ENCODE peak calls at places on chromosome 3, in seven cellular contexts. One of them, this sample, is unnamed.

GRCh38 chr3:129625071-129625874 is 18.8 kb upstream of the PLXND1 start:
- DNase-seq in mesendoderm: no peak
- DNase-seq in mesenchymal stem cell: peak
- DNase-seq in neuronal stem cell: no peak
- DNase-seq in IMR-90: no peak
- DNase-seq in H1: peak
- DNase-seq in trophoblast cell: no peak
- DNase-seq in this sample: peak

GRCh38 chr3:127097516-127097915 is 95.4 kb upstream of the PRR23E start:
- DNase-seq in mesendoderm: no peak
- DNase-seq in mesenchymal stem cell: no peak
- DNase-seq in neuronal stem cell: no peak
- DNase-seq in IMR-90: no peak
- DNase-seq in H1: no peak
- DNase-seq in trophoblast cell: no peak
- DNase-seq in this sample: no peak

GRCh38 chr3:160038862-160039562 is 50.4 kb downstream of the IL12A start:
- DNase-seq in mesendoderm: peak
- DNase-seq in mesenchymal stem cell: peak
- DNase-seq in neuronal stem cell: peak
- DNase-seq in IMR-90: no peak
- DNase-seq in H1: peak
- DNase-seq in trophoblast cell: no peak
- DNase-seq in this sample: peak

GRCh38 chr3:149251186-149251585 is 29.6 kb upstream of the CP start:
- DNase-seq in mesendoderm: no peak
- DNase-seq in mesenchymal stem cell: no peak
- DNase-seq in neuronal stem cell: no peak
- DNase-seq in IMR-90: no peak
- DNase-seq in H1: no peak
- DNase-seq in trophoblast cell: no peak
- DNase-seq in this sample: no peak

GRCh38 chr3:113736548-113737089 is 9.4 kb downstream of the NAA50 start:
- DNase-seq in mesendoderm: peak
- DNase-seq in mesenchymal stem cell: peak
- DNase-seq in neuronal stem cell: peak
- DNase-seq in IMR-90: peak
- DNase-seq in H1: no peak
- DNase-seq in trophoblast cell: peak
- DNase-seq in this sample: no peak

GRCh38 chr3:171204942-171205341 is 178.4 kb upstream of the SLC2A2 start:
- DNase-seq in mesendoderm: no peak
- DNase-seq in mesenchymal stem cell: no peak
- DNase-seq in neuronal stem cell: no peak
- DNase-seq in IMR-90: no peak
- DNase-seq in H1: no peak
- DNase-seq in trophoblast cell: no peak
- DNase-seq in this sample: no peak

GRCh38 chr3:95923496-95924210 is 890.7 kb upstream of the EPHA6 start:
- DNase-seq in mesendoderm: peak
- DNase-seq in mesenchymal stem cell: peak
- DNase-seq in neuronal stem cell: no peak
- DNase-seq in IMR-90: peak
- DNase-seq in H1: no peak
- DNase-seq in trophoblast cell: peak
- DNase-seq in this sample: no peak

GRCh38 chr3:158574646-158575045 is 3.7 kb downstream of the MLF1 start:
- DNase-seq in mesendoderm: no peak
- DNase-seq in mesenchymal stem cell: no peak
- DNase-seq in neuronal stem cell: no peak
- DNase-seq in IMR-90: no peak
- DNase-seq in H1: no peak
- DNase-seq in trophoblast cell: no peak
- DNase-seq in this sample: no peak

GRCh38 chr3:49554639-49555265 is 475 bp downstream of the BSN start:
- DNase-seq in mesendoderm: peak
- DNase-seq in mesenchymal stem cell: peak
- DNase-seq in neuronal stem cell: peak
- DNase-seq in IMR-90: peak
- DNase-seq in H1: peak
- DNase-seq in trophoblast cell: peak
- DNase-seq in this sample: peak

DNA sequence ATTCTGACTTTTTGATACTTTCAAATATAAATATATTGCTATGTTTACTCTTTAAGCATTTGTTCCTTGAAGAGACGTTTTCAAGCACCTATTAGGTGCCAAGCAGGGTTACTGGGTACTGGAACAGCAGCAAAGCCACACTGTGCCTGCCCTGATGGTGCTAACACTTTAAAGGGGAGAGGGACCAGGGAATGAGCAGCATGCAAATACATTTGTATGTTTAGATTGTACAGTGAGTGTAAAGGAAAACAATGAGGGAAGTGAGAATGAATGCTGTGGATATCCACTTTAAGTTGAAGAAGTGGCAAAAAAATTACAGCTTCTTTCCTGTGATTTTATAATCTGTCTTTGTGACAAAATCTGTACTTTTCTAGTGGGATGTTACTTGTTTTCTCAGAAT is 400.2 kb upstream of the ATP11B start:
- DNase-seq in mesendoderm: no peak
- DNase-seq in mesenchymal stem cell: no peak
- DNase-seq in neuronal stem cell: no peak
- DNase-seq in IMR-90: no peak
- DNase-seq in H1: no peak
- DNase-seq in trophoblast cell: no peak
- DNase-seq in this sample: no peak
- H2AK5ac ChIP-seq in mesendoderm: no peak
- H2AK5ac ChIP-seq in mesenchymal stem cell: no peak
- H2AK5ac ChIP-seq in neuronal stem cell: no peak
- H2AK5ac ChIP-seq in IMR-90: no peak
- H2AK5ac ChIP-seq in H1: no peak
- H2AK5ac ChIP-seq in trophoblast cell: no peak
- H2AK5ac ChIP-seq in this sample: no peak

DNA sequence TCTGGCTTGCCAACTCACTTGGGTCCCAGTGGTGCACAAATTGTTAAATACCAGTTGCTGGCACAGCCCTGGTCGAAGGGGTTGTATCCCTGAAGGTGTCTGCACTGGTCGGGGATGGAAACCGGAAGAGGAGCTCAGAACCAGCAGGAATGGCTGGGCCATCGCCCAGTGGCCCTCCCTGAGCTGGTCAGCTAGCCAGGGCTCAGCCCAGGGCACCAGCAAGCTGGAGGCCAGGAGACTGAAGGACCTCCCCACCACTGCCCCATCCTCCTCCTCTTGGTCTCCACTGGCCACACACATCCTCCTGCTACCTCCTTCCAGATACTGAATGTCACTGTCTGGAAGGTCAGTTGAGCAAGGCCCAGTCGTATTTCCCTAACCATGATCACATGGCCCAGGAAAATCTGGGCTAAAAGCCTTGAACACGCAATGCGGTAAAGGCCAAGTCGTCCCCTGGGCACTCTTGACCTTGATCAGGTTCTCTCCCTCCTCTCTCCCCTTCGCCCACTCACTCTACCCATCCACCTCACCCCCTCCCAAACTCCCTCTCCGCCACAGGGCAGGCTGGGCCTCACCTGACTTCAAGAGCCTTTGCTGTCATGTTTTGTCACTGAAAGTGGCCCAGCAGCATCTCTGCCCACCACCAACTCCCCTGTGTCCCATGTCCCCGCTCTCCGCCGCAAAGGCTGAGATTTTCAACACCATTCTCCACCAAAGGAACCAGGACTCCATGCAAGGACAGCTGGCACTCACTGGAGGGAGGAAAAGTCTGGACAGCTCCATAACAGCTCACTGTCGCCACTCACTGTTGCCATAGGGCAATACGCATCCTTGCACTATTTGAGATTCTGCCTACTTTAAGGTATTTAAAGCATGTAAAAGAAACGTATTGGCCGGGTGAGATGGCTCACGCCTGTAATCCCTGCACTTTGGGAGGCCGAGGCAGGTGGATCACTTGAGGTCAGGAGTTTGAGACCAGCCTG is 12.1 kb downstream of the ZDHHC19 start:
- DNase-seq in mesendoderm: peak
- DNase-seq in mesenchymal stem cell: no peak
- DNase-seq in neuronal stem cell: no peak
- DNase-seq in IMR-90: no peak
- DNase-seq in H1: no peak
- DNase-seq in trophoblast cell: no peak
- DNase-seq in this sample: no peak
- H4K8ac ChIP-seq in mesendoderm: no peak
- H4K8ac ChIP-seq in mesenchymal stem cell: no peak
- H4K8ac ChIP-seq in neuronal stem cell: peak
- H4K8ac ChIP-seq in IMR-90: no peak
- H4K8ac ChIP-seq in H1: peak
- H4K8ac ChIP-seq in trophoblast cell: no peak
- H4K8ac ChIP-seq in this sample: no peak

GRCh38 chr3:7720649-7721048 is 781.0 kb upstream of the LMCD1 start:
- DNase-seq in mesendoderm: no peak
- DNase-seq in mesenchymal stem cell: no peak
- DNase-seq in neuronal stem cell: no peak
- DNase-seq in IMR-90: no peak
- DNase-seq in H1: no peak
- DNase-seq in trophoblast cell: no peak
- DNase-seq in this sample: no peak
- H2AK5ac ChIP-seq in mesendoderm: no peak
- H2AK5ac ChIP-seq in mesenchymal stem cell: no peak
- H2AK5ac ChIP-seq in neuronal stem cell: no peak
- H2AK5ac ChIP-seq in IMR-90: no peak
- H2AK5ac ChIP-seq in H1: no peak
- H2AK5ac ChIP-seq in trophoblast cell: no peak
- H2AK5ac ChIP-seq in this sample: no peak

GRCh38 chr3:11591401-11592266 is 52.1 kb downstream of the VGLL4 start:
- DNase-seq in mesendoderm: peak
- DNase-seq in mesenchymal stem cell: peak
- DNase-seq in neuronal stem cell: peak
- DNase-seq in IMR-90: peak
- DNase-seq in H1: no peak
- DNase-seq in trophoblast cell: no peak
- DNase-seq in this sample: peak
- H4K8ac ChIP-seq in mesendoderm: no peak
- H4K8ac ChIP-seq in mesenchymal stem cell: peak
- H4K8ac ChIP-seq in neuronal stem cell: no peak
- H4K8ac ChIP-seq in IMR-90: peak
- H4K8ac ChIP-seq in H1: no peak
- H4K8ac ChIP-seq in trophoblast cell: peak
- H4K8ac ChIP-seq in this sample: no peak